ENCODE peak calls at places on chromosomes 2 and 18, in eight cellular contexts. Q is midbrain, B is NCI-H526, C is NCI-H2081, A is osteocyte, H is ovary, L is DND-41, S is HEK293T. W is an unnamed sample.

GRCh38 chr2:25822190-25823117 is 55.8 kb downstream of the ASXL2 start:
- DNase-seq in A (no peak), H (peak), C (no peak), Q (peak), B (no peak), L (no peak), S (no peak), W (peak)

GRCh38 chr2:22907330-22907729 is 477.6 kb upstream of the KLHL29 start:
- DNase-seq in Q (no peak), L (no peak), H (no peak), C (no peak), B (no peak), A (no peak), S (no peak), W (no peak)

GRCh38 chr2:10471046-10471571 is 23.0 kb upstream of the ODC1 start:
- DNase-seq in L (no peak), C (no peak), S (peak), Q (no peak), B (no peak), H (no peak), A (no peak), W (no peak)

GRCh38 chr18:6434987-6435709 is 20.4 kb upstream of the L3MBTL4 start:
- DNase-seq in B (no peak), A (no peak), S (no peak), L (no peak), H (no peak), C (no peak), Q (no peak), W (no peak)

GRCh38 chr2:107027205-107027604 is 141.2 kb upstream of the ST6GAL2 start:
- DNase-seq in H (no peak), Q (no peak), S (no peak), B (no peak), A (no peak), L (no peak), C (no peak), W (no peak)

GRCh38 chr2:135641156-135642068 is 100.2 kb upstream of the UBXN4 start:
- DNase-seq in C (no peak), A (no peak), B (no peak), H (no peak), Q (no peak), L (no peak), S (no peak), W (no peak)

GRCh38 chr2:19548116-19548515 is 189.7 kb upstream of the OSR1 start:
- DNase-seq in A (no peak), L (no peak), B (no peak), S (no peak), C (no peak), Q (no peak), H (no peak), W (no peak)

GRCh38 chr2:10039658-10040410 is 3.5 kb upstream of the KLF11 start:
- DNase-seq in L (no peak), C (no peak), Q (peak), A (no peak), H (no peak), S (no peak), B (no peak), W (no peak)

GRCh38 chr18:570256-570655 is 9.9 kb upstream of the CETN1 start:
- DNase-seq in H (no peak), L (no peak), B (no peak), C (no peak), A (no peak), Q (no peak), S (no peak), W (no peak)

GRCh38 chr2:195658541-195658890 is 1.5 kb downstream of the SLC39A10 start:
- DNase-seq in L (peak), C (peak), B (peak), H (no peak), S (no peak), Q (no peak), A (no peak), W (peak)

GRCh38 chr18:22490429-22490846 is 72.7 kb upstream of the CTAGE1 start:
- DNase-seq in L (no peak), C (no peak), A (no peak), H (no peak), Q (no peak), S (no peak), B (no peak), W (no peak)

GRCh38 chr2:214215107-214215506 is 195.7 kb upstream of the VWC2L start:
- DNase-seq in S (no peak), C (no peak), B (no peak), L (no peak), H (no peak), A (no peak), Q (no peak), W (no peak)

GRCh38 chr2:85501244-85501643 is 37.7 kb upstream of the MAT2A start:
- DNase-seq in A (no peak), L (no peak), S (no peak), H (no peak), B (no peak), Q (no peak), C (no peak), W (peak)

GRCh38 chr2:8491296-8492048 is 190.4 kb upstream of the ID2 start:
- DNase-seq in S (no peak), A (no peak), Q (no peak), L (no peak), H (peak), C (no peak), B (no peak), W (no peak)

GRCh38 chr2:44886409-44886808 is 55.1 kb upstream of the SIX3 start:
- DNase-seq in L (no peak), B (no peak), A (no peak), H (no peak), C (no peak), S (no peak), Q (no peak), W (no peak)

GRCh38 chr2:237090906-237091305 is 5.2 kb downstream of the COPS8 start:
- DNase-seq in L (no peak), B (no peak), Q (no peak), H (no peak), A (no peak), C (no peak), S (no peak), W (peak)

GRCh38 chr2:178568227-178568626 is 88.0 kb downstream of the PLEKHA3 start:
- DNase-seq in A (no peak), H (no peak), S (no peak), B (no peak), L (no peak), C (no peak), Q (no peak), W (no peak)

GRCh38 chr18:78123926-78124797 is 855.5 kb upstream of the SALL3 start:
- DNase-seq in L (no peak), B (no peak), S (no peak), A (no peak), H (no peak), C (no peak), Q (no peak), W (no peak)

GRCh38 chr18:35923939-35924338 is 48.5 kb upstream of the RMP24 start:
- DNase-seq in H (no peak), S (no peak), A (no peak), L (no peak), Q (no peak), B (no peak), C (no peak), W (no peak)

GRCh38 chr18:37453754-37454153 is 111.8 kb downstream of the CELF4 start:
- DNase-seq in Q (no peak), A (no peak), C (no peak), B (no peak), L (no peak), S (no peak), H (peak), W (no peak)

GRCh38 chr2:235032949-235033348 is 81.1 kb downstream of the SH3BP4 start:
- DNase-seq in B (no peak), H (no peak), Q (no peak), S (no peak), L (no peak), A (no peak), C (no peak), W (no peak)

GRCh38 chr2:177029501-177029900 is 183.1 kb upstream of the HNRNPA3 start:
- DNase-seq in Q (no peak), C (no peak), S (no peak), L (no peak), A (no peak), B (peak), H (no peak), W (no peak)

GRCh38 chr2:36439084-36439483 is 83.5 kb downstream of the CRIM1 start:
- DNase-seq in S (no peak), Q (no peak), H (no peak), A (no peak), L (no peak), C (no peak), B (no peak), W (no peak)

GRCh38 chr2:152186257-152186656 is 10.7 kb upstream of the STAM2 start:
- DNase-seq in B (no peak), Q (no peak), S (no peak), L (no peak), H (no peak), C (no peak), A (no peak), W (peak)

GRCh38 chr18:41849632-41850031 is 105.4 kb upstream of the PIK3C3 start:
- DNase-seq in L (no peak), Q (no peak), B (no peak), A (no peak), H (no peak), C (no peak), S (no peak), W (no peak)

GRCh38 chr18:45627204-45627526 is 11.9 kb downstream of the SLC14A2 start:
- DNase-seq in L (no peak), B (peak), S (no peak), Q (no peak), A (no peak), H (no peak), C (no peak), W (no peak)

GRCh38 chr18:14914126-14914525 is 166.2 kb downstream of the ANKRD30B start:
- DNase-seq in L (no peak), C (no peak), H (no peak), Q (no peak), B (no peak), A (no peak), S (no peak), W (no peak)

GRCh38 chr2:180829261-180829660 is 151.1 kb upstream of the UBE2E3 start:
- DNase-seq in B (no peak), S (no peak), A (no peak), L (no peak), Q (no peak), C (no peak), H (no peak), W (peak)

GRCh38 chr18:57026316-57026715 is 120.6 kb upstream of the BOD1L2 start:
- DNase-seq in C (no peak), B (no peak), S (no peak), Q (no peak), A (no peak), L (no peak), H (no peak), W (peak)

GRCh38 chr2:236211281-236211680 is 43.1 kb upstream of the GBX2 start:
- DNase-seq in B (no peak), L (no peak), Q (no peak), A (peak), H (no peak), S (no peak), C (no peak), W (no peak)

GRCh38 chr2:9423922-9424272 is 443 bp downstream of the CPSF3 start:
- DNase-seq in H (no peak), C (no peak), L (peak), S (no peak), Q (peak), A (no peak), B (no peak), W (peak)

GRCh38 chr2:120729410-120730052 is 6.1 kb upstream of the GLI2 start:
- DNase-seq in S (no peak), C (no peak), L (no peak), Q (no peak), B (no peak), A (no peak), H (peak), W (peak)

GRCh38 chr2:18077724-18078123 is 199.3 kb downstream of the KCNS3 start:
- DNase-seq in L (peak), S (no peak), Q (no peak), B (no peak), A (no peak), H (no peak), C (no peak), W (peak)

GRCh38 chr2:64119369-64119768 is 24.9 kb downstream of the PELI1 start:
- DNase-seq in B (peak), L (no peak), S (no peak), Q (no peak), H (no peak), C (no peak), A (no peak), W (no peak)

GRCh38 chr2:136112317-136112891 is 5.5 kb downstream of the CXCR4 start:
- DNase-seq in H (no peak), C (no peak), S (no peak), L (peak), Q (peak), A (no peak), B (peak), W (no peak)

GRCh38 chr2:72211359-72211758 is 63.7 kb upstream of the CYP26B1 start:
- DNase-seq in L (no peak), H (no peak), A (no peak), Q (no peak), S (no peak), C (no peak), B (no peak), W (peak)

GRCh38 chr2:212537311-212538155 is 1.1 kb downstream of the ERBB4 start:
- DNase-seq in C (no peak), S (peak), L (no peak), H (peak), Q (peak), B (peak), A (no peak), W (no peak)